ENCODE peak calls at places on chromosome 2, in six cellular contexts. One of them, this sample, is unnamed.

GRCh38 chr2:195648780-195649179 is 8.2 kb upstream of the SLC39A10 start:
- DNase-seq in neural progenitor cell: no peak
- DNase-seq in colonic mucosa: no peak
- DNase-seq in HCT116: no peak
- DNase-seq in keratinocyte: no peak
- DNase-seq in neuronal stem cell: no peak
- DNase-seq in this sample: no peak

GRCh38 chr2:196336715-196337617 is 165.6 kb upstream of the STK17B start:
- DNase-seq in neural progenitor cell: peak
- DNase-seq in colonic mucosa: no peak
- DNase-seq in HCT116: no peak
- DNase-seq in keratinocyte: no peak
- DNase-seq in neuronal stem cell: peak
- DNase-seq in this sample: peak

GRCh38 chr2:12201369-12201768 is 454.9 kb downstream of the LPIN1 start:
- DNase-seq in neural progenitor cell: no peak
- DNase-seq in colonic mucosa: no peak
- DNase-seq in HCT116: no peak
- DNase-seq in keratinocyte: no peak
- DNase-seq in neuronal stem cell: no peak
- DNase-seq in this sample: no peak

GRCh38 chr2:11411768-11412448 is 54.1 kb downstream of the E2F6 start:
- DNase-seq in neural progenitor cell: peak
- DNase-seq in colonic mucosa: peak
- DNase-seq in HCT116: no peak
- DNase-seq in keratinocyte: no peak
- DNase-seq in neuronal stem cell: peak
- DNase-seq in this sample: peak

GRCh38 chr2:197137826-197138480 is 172.6 kb downstream of the ANKRD44 start:
- DNase-seq in neural progenitor cell: no peak
- DNase-seq in colonic mucosa: no peak
- DNase-seq in HCT116: no peak
- DNase-seq in keratinocyte: no peak
- DNase-seq in neuronal stem cell: no peak
- DNase-seq in this sample: no peak

GRCh38 chr2:168515502-168515901 is 59.4 kb downstream of the CERS6 start:
- DNase-seq in neural progenitor cell: no peak
- DNase-seq in colonic mucosa: no peak
- DNase-seq in HCT116: no peak
- DNase-seq in keratinocyte: no peak
- DNase-seq in neuronal stem cell: no peak
- DNase-seq in this sample: no peak

GRCh38 chr2:143284087-143284675 is 155.0 kb downstream of the ARHGAP15 start:
- DNase-seq in neural progenitor cell: peak
- DNase-seq in colonic mucosa: no peak
- DNase-seq in HCT116: peak
- DNase-seq in keratinocyte: no peak
- DNase-seq in neuronal stem cell: peak
- DNase-seq in this sample: peak

GRCh38 chr2:127410871-127411396 is 7.3 kb upstream of the PROC start:
- DNase-seq in neural progenitor cell: no peak
- DNase-seq in colonic mucosa: no peak
- DNase-seq in HCT116: no peak
- DNase-seq in keratinocyte: no peak
- DNase-seq in neuronal stem cell: no peak
- DNase-seq in this sample: peak

GRCh38 chr2:105175231-105175630 is 66.3 kb upstream of the GPR45 start:
- DNase-seq in neural progenitor cell: no peak
- DNase-seq in colonic mucosa: no peak
- DNase-seq in HCT116: no peak
- DNase-seq in keratinocyte: no peak
- DNase-seq in neuronal stem cell: no peak
- DNase-seq in this sample: peak

GRCh38 chr2:133811409-133812125 is 243.3 kb upstream of the NCKAP5 start:
- DNase-seq in neural progenitor cell: no peak
- DNase-seq in colonic mucosa: no peak
- DNase-seq in HCT116: no peak
- DNase-seq in keratinocyte: no peak
- DNase-seq in neuronal stem cell: no peak
- DNase-seq in this sample: no peak

GRCh38 chr2:170207901-170208300 is 30.0 kb downstream of the MYO3B start:
- DNase-seq in neural progenitor cell: no peak
- DNase-seq in colonic mucosa: no peak
- DNase-seq in HCT116: no peak
- DNase-seq in keratinocyte: no peak
- DNase-seq in neuronal stem cell: no peak
- DNase-seq in this sample: no peak

GRCh38 chr2:233490831-233491230 is 75.8 kb downstream of the USP40 start:
- DNase-seq in neural progenitor cell: no peak
- DNase-seq in colonic mucosa: no peak
- DNase-seq in HCT116: no peak
- DNase-seq in keratinocyte: no peak
- DNase-seq in neuronal stem cell: no peak
- DNase-seq in this sample: no peak

GRCh38 chr2:237696471-237696870 is 69.1 kb downstream of the LRRFIP1 start:
- DNase-seq in neural progenitor cell: no peak
- DNase-seq in colonic mucosa: no peak
- DNase-seq in HCT116: no peak
- DNase-seq in keratinocyte: no peak
- DNase-seq in neuronal stem cell: no peak
- DNase-seq in this sample: peak

GRCh38 chr2:46277470-46278190 is 19.6 kb upstream of the EPAS1 start:
- DNase-seq in neural progenitor cell: no peak
- DNase-seq in colonic mucosa: no peak
- DNase-seq in HCT116: no peak
- DNase-seq in keratinocyte: no peak
- DNase-seq in neuronal stem cell: no peak
- DNase-seq in this sample: peak

GRCh38 chr2:234211797-234212196 is 161.3 kb downstream of the SPP2 start:
- DNase-seq in neural progenitor cell: no peak
- DNase-seq in colonic mucosa: no peak
- DNase-seq in HCT116: no peak
- DNase-seq in keratinocyte: no peak
- DNase-seq in neuronal stem cell: no peak
- DNase-seq in this sample: no peak

GRCh38 chr2:71798266-71799012 is 345.1 kb downstream of the DYSF start:
- DNase-seq in neural progenitor cell: peak
- DNase-seq in colonic mucosa: no peak
- DNase-seq in HCT116: peak
- DNase-seq in keratinocyte: peak
- DNase-seq in neuronal stem cell: peak
- DNase-seq in this sample: peak

GRCh38 chr2:176130153-176130916 is 830 bp downstream of the HOXD8 start:
- DNase-seq in neural progenitor cell: peak
- DNase-seq in colonic mucosa: no peak
- DNase-seq in HCT116: no peak
- DNase-seq in keratinocyte: no peak
- DNase-seq in neuronal stem cell: no peak
- DNase-seq in this sample: no peak
- H3K9ac ChIP-seq in neural progenitor cell: no peak
- H3K9ac ChIP-seq in colonic mucosa: peak
- H3K9ac ChIP-seq in HCT116: peak
- H3K9ac ChIP-seq in keratinocyte: no peak
- H3K9ac ChIP-seq in neuronal stem cell: no peak
- H3K9ac ChIP-seq in this sample: no peak

GRCh38 chr2:9948721-9949120 is 2.8 kb upstream of the GRHL1 start:
- DNase-seq in neural progenitor cell: no peak
- DNase-seq in colonic mucosa: no peak
- DNase-seq in HCT116: no peak
- DNase-seq in keratinocyte: no peak
- DNase-seq in neuronal stem cell: no peak
- DNase-seq in this sample: no peak

GRCh38 chr2:9951272-9951521 is 296 bp upstream of the GRHL1 start:
- DNase-seq in neural progenitor cell: no peak
- DNase-seq in colonic mucosa: no peak
- DNase-seq in HCT116: no peak
- DNase-seq in keratinocyte: no peak
- DNase-seq in neuronal stem cell: no peak
- DNase-seq in this sample: no peak

GRCh38 chr2:9950521-9951271 is 797 bp upstream of the GRHL1 start:
- DNase-seq in neural progenitor cell: peak
- DNase-seq in colonic mucosa: peak
- DNase-seq in HCT116: no peak
- DNase-seq in keratinocyte: no peak
- DNase-seq in neuronal stem cell: peak
- DNase-seq in this sample: peak

GRCh38 chr2:9949239-9949991 is 2.1 kb upstream of the GRHL1 start:
- DNase-seq in neural progenitor cell: no peak
- DNase-seq in colonic mucosa: no peak
- DNase-seq in HCT116: no peak
- DNase-seq in keratinocyte: no peak
- DNase-seq in neuronal stem cell: no peak
- DNase-seq in this sample: no peak

DNA sequence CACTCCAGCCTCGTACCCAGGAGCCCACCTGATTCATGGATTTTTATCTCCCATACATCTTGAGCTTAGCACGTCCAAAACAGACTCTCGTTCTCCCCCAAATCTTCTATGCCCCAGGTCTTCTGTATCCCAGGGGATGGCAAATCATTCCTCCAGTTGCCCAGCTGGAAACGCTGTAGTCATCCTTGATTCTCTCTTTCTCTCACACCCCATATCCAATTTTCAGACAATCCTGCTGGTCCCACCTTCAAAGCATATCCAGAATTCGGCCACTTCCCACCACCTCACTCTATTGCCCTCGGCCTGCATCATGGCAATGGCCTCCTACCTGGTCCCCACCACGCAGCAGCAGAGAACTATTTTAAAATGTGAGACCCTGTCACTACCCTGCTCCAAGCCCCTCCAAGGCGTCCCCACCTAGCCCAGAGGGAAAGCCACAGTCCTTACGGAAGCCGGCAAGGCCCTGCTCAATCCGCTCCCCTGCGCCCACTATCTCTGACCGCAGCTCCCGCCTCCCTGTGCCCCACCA is 1.4 kb upstream of the GRHL1 start:
- DNase-seq in neural progenitor cell: no peak
- DNase-seq in colonic mucosa: no peak
- DNase-seq in HCT116: no peak
- DNase-seq in keratinocyte: no peak
- DNase-seq in neuronal stem cell: no peak
- DNase-seq in this sample: no peak
- H3K9ac ChIP-seq in neural progenitor cell: no peak
- H3K9ac ChIP-seq in colonic mucosa: no peak
- H3K9ac ChIP-seq in HCT116: no peak
- H3K9ac ChIP-seq in keratinocyte: no peak
- H3K9ac ChIP-seq in neuronal stem cell: peak
- H3K9ac ChIP-seq in this sample: no peak

DNA sequence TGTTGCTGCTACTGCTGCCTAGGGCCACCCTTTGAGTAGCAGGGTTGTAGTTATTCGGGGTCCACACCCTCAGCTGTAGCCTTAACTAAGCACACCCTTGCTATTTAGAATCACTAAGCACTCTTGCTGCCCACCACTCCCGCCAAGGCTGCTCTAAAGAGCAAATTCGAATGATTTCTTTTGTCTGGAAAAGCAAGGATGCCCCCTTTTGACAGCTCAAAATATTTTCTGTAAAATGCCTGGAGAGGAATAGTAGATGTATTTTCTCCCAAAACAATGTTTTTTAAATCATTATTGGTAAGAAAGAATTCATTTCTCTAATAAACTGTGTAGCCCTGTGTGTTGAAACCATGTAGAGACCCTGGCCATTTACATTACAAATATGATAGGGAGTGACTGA is 80.8 kb upstream of the PAPOLG start:
- DNase-seq in neural progenitor cell: no peak
- DNase-seq in colonic mucosa: no peak
- DNase-seq in HCT116: no peak
- DNase-seq in keratinocyte: no peak
- DNase-seq in neuronal stem cell: no peak
- DNase-seq in this sample: no peak
- H3K9ac ChIP-seq in neural progenitor cell: no peak
- H3K9ac ChIP-seq in colonic mucosa: no peak
- H3K9ac ChIP-seq in HCT116: no peak
- H3K9ac ChIP-seq in keratinocyte: no peak
- H3K9ac ChIP-seq in neuronal stem cell: no peak
- H3K9ac ChIP-seq in this sample: no peak

DNA sequence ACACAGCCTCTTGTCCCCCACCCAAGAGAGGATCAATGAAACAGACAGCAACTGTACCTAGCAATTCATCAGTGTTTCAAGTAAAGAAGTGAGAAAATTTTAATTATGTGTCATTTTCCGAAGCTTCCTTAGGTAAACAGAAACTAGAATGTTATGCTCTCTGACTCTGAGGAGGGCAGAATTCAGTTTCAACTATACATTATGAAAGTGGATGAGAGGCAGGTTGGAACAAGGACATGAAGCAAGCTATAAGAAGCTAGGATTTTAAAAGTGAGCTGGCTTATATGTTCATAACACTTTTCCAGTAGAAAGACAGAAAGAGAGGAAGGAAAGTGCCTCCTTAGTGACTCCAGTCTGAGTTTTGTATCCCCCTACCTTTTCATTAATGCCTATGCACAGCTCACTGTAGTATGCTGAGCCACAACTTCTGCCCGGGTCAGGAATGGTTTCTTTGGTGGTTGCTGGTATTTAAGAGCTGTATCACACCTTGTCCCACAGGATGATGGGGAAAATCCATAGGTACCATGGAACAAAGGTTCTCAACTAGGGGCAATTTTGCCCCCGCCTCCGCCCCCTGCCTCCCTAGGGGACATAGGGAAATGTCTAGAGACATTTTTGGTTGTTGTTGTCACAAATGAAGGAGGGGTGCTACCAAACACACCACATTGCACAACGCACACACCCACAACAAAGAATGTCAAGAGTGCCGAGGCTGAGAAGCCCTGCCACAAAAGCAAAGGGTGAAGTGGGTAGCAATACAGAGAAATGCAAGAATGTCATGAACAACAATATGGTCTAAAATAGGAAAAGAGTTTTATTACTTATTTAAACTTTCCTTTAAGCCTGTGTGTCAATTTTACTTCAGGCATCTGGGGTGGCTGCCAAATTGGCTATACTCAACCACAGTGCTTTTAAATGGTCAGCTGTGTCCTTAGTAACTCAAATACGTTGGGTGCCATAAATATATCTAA is 161.0 kb upstream of the ZFP36L2 start:
- DNase-seq in neural progenitor cell: no peak
- DNase-seq in colonic mucosa: no peak
- DNase-seq in HCT116: no peak
- DNase-seq in keratinocyte: no peak
- DNase-seq in neuronal stem cell: no peak
- DNase-seq in this sample: peak
- H3K9ac ChIP-seq in neural progenitor cell: no peak
- H3K9ac ChIP-seq in colonic mucosa: peak
- H3K9ac ChIP-seq in HCT116: no peak
- H3K9ac ChIP-seq in keratinocyte: no peak
- H3K9ac ChIP-seq in neuronal stem cell: no peak
- H3K9ac ChIP-seq in this sample: peak

DNA sequence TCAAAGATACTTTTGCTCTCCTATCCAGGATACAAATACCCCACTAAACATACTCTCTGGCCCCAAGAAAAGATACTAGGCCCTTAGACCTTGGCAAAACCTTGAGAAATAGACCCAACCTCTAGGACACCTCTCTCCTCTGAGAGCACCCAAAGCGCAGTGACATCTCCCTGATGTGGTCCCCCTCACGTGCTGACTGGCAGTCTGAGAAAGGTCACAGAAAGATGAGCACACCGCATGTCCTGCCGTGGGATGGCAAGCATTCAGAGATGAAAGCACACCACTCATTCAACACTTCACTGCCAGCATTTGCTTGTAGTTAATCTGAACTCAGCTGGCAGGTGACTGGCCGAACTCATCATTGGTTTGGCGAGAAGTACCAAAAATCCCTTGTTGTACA is 6.1 kb upstream of the TBC1D8 start:
- DNase-seq in neural progenitor cell: no peak
- DNase-seq in colonic mucosa: no peak
- DNase-seq in HCT116: no peak
- DNase-seq in keratinocyte: no peak
- DNase-seq in neuronal stem cell: no peak
- DNase-seq in this sample: no peak
- H3K9ac ChIP-seq in neural progenitor cell: no peak
- H3K9ac ChIP-seq in colonic mucosa: no peak
- H3K9ac ChIP-seq in HCT116: no peak
- H3K9ac ChIP-seq in keratinocyte: no peak
- H3K9ac ChIP-seq in neuronal stem cell: no peak
- H3K9ac ChIP-seq in this sample: no peak